ENCODE peak calls at places on chromosomes 11 and 22, in nine cellular contexts. Y is lower leg skin, O is AML-193, C is nephron progenitor cell, M is HS-5, S is NCI-H1105 treated with DMSO at 0.1 percent for 48 hours, K is epithelial cell of prostate, W is endothelial cell, A is T-cell. N is an unnamed sample.

GRCh38 chr11:85088286-85088685 is 538.9 kb downstream of the DLG2 start:
- DNase-seq in Y (no peak), O (no peak), C (no peak), M (peak; percentile 15), S (no peak), K (no peak), W (no peak), A (no peak), N (no peak)

GRCh38 chr11:29913352-29913751 is 103.5 kb downstream of the KCNA4 start:
- DNase-seq in Y (no peak), O (no peak), C (no peak), M (no peak), S (no peak), K (peak; percentile 2), W (no peak), A (no peak), N (no peak)

GRCh38 chr11:132493786-132494185 is 1038.5 kb downstream of the OPCML start:
- DNase-seq in Y (no peak), O (no peak), C (no peak), M (no peak), S (no peak), K (no peak), W (no peak), A (no peak), N (no peak)

GRCh38 chr11:30255637-30256036 is 24.8 kb downstream of the FSHB start:
- DNase-seq in Y (no peak), O (no peak), C (no peak), M (no peak), S (no peak), K (no peak), W (no peak), A (no peak), N (no peak)

GRCh38 chr22:21816787-21817496 is 50.5 kb downstream of the MAPK1 start:
- DNase-seq in Y (no peak), O (peak; percentile 97), C (no peak), M (peak; percentile 84), S (no peak), K (peak; percentile 45), W (no peak), A (peak; percentile 4), N (no peak)

GRCh38 chr11:17389205-17389956 is 922 bp upstream of the KCNJ11 start:
- DNase-seq in Y (peak; percentile 94), O (peak; percentile 50), C (peak; percentile 92), M (no peak), S (peak; percentile 88), K (no peak), W (peak; percentile 83), A (peak; percentile 72), N (peak; percentile 59)

GRCh38 chr22:39514373-39514973 is 5.9 kb upstream of the ATF4 start:
- DNase-seq in Y (no peak), O (peak; percentile 36), C (peak; percentile 72), M (no peak), S (no peak), K (no peak), W (peak; percentile 72), A (no peak), N (peak; percentile 50)

GRCh38 chr11:111494040-111494439 is 18.1 kb downstream of the BTG4 start:
- DNase-seq in Y (no peak), O (no peak), C (no peak), M (no peak), S (no peak), K (no peak), W (no peak), A (no peak), N (no peak)

GRCh38 chr11:112655386-112655785 is 305.8 kb upstream of the NCAM1 start:
- DNase-seq in Y (peak; percentile 87), O (no peak), C (no peak), M (peak; percentile 18), S (peak; percentile 10), K (no peak), W (no peak), A (no peak), N (peak; percentile 95)

GRCh38 chr22:27810566-27810965 is 9.0 kb upstream of the MN1 start:
- DNase-seq in Y (no peak), O (no peak), C (peak; percentile 31), M (no peak), S (no peak), K (no peak), W (no peak), A (no peak), N (peak; percentile 81)

GRCh38 chr11:81129618-81130017 is 1604.0 kb downstream of the FAM181B start:
- DNase-seq in Y (no peak), O (no peak), C (no peak), M (no peak), S (no peak), K (no peak), W (no peak), A (no peak), N (no peak)

GRCh38 chr11:107576497-107577086 is 11.1 kb upstream of the ALKBH8 start:
- DNase-seq in Y (no peak), O (peak; percentile 50), C (peak; percentile 59), M (no peak), S (peak; percentile 41), K (no peak), W (peak; percentile 61), A (peak; percentile 15), N (peak; percentile 36)

GRCh38 chr11:118200901-118201680 is 23.7 kb downstream of the JAML start:
- DNase-seq in Y (no peak), O (no peak), C (no peak), M (no peak), S (no peak), K (no peak), W (no peak), A (no peak), N (no peak)

GRCh38 chr11:79313513-79313912 is 127.3 kb downstream of the TENM4 start:
- DNase-seq in Y (no peak), O (no peak), C (no peak), M (no peak), S (no peak), K (no peak), W (no peak), A (no peak), N (no peak)

GRCh38 chr11:86676533-86677154 is 4.2 kb upstream of the ME3 start:
- DNase-seq in Y (no peak), O (no peak), C (no peak), M (no peak), S (no peak), K (no peak), W (peak; percentile 4), A (no peak), N (no peak)

GRCh38 chr11:2679011-2679676 is 20.6 kb downstream of the KCNQ1OT1 start:
- DNase-seq in Y (peak; percentile 29), O (no peak), C (no peak), M (no peak), S (no peak), K (no peak), W (no peak), A (no peak), N (no peak)